ENCODE peak calls at places on chromosome 17, in five cellular contexts. Z is A549, E is IMR-90, M is K562, T is GM12878. U is an unnamed sample.

GRCh38 chr17:29145289-29146058 is 34.7 kb downstream of the MYO18A start:
- DNase-seq in Z (peak), E (peak), M (peak), T (no peak), U (peak)

GRCh38 chr17:4789951-4790704 is 1.4 kb downstream of the GLTPD2 start:
- DNase-seq in Z (peak), E (peak), M (peak), T (no peak), U (peak)

GRCh38 chr17:876272-876671 is 94.1 kb downstream of the MRM3 start:
- DNase-seq in Z (no peak), E (no peak), M (no peak), T (no peak), U (no peak)

GRCh38 chr17:57090560-57091185 is 5.6 kb downstream of the AKAP1 start:
- DNase-seq in Z (no peak), E (peak), M (no peak), T (no peak), U (no peak)

GRCh38 chr17:149897-150575 is 12.7 kb downstream of the SCGB1C2 start:
- DNase-seq in Z (no peak), E (no peak), M (no peak), T (no peak), U (no peak)

GRCh38 chr17:64326420-64327054 is 63.5 kb upstream of the TEX2 start:
- DNase-seq in Z (no peak), E (no peak), M (no peak), T (no peak), U (no peak)

GRCh38 chr17:75152971-75153853 is 1.1 kb downstream of the JPT1 start:
- DNase-seq in Z (peak), E (peak), M (peak), T (no peak), U (peak)

GRCh38 chr17:29784661-29785060 is 145.4 kb downstream of the SSH2 start:
- DNase-seq in Z (peak), E (peak), M (no peak), T (no peak), U (no peak)

GRCh38 chr17:47953945-47954344 is 3.7 kb downstream of the PRR15L start:
- DNase-seq in Z (no peak), E (no peak), M (no peak), T (no peak), U (no peak)

GRCh38 chr17:52606098-52606497 is 447.6 kb upstream of the CA10 start:
- DNase-seq in Z (no peak), E (no peak), M (no peak), T (no peak), U (no peak)

GRCh38 chr17:37239690-37240344 is 136.0 kb upstream of the C17orf78 start:
- DNase-seq in Z (peak), E (peak), M (peak), T (no peak), U (peak)

GRCh38 chr17:61770752-61771533 is 92.4 kb downstream of the BRIP1 start:
- DNase-seq in Z (no peak), E (peak), M (no peak), T (no peak), U (no peak)

GRCh38 chr17:58156839-58157803 is 8.9 kb downstream of the OR4D1 start:
- DNase-seq in Z (peak), E (no peak), M (peak), T (no peak), U (peak)

GRCh38 chr17:72136692-72137550 is 16.1 kb downstream of the SOX9 start:
- DNase-seq in Z (peak), E (peak), M (no peak), T (no peak), U (no peak)

GRCh38 chr17:65554568-65555223 is 6.8 kb downstream of the AXIN2 start:
- DNase-seq in Z (no peak), E (peak), M (no peak), T (no peak), U (no peak)

GRCh38 chr17:333626-334396 is 18.8 kb downstream of the RPH3AL start:
- DNase-seq in Z (no peak), E (peak), M (peak), T (no peak), U (peak)

GRCh38 chr17:6779411-6779810 is 3.4 kb downstream of the FBXO39 start:
- DNase-seq in Z (no peak), E (no peak), M (no peak), T (no peak), U (no peak)

GRCh38 chr17:20223808-20224328 is 214.7 kb downstream of the SPECC1 start:
- DNase-seq in Z (no peak), E (peak), M (no peak), T (no peak), U (no peak)

GRCh38 chr17:40646791-40647548 is 648 bp downstream of the SMARCE1 start:
- DNase-seq in Z (peak), E (peak), M (peak), T (no peak), U (no peak)

GRCh38 chr17:59753522-59754467 is 46.3 kb downstream of the VMP1 start:
- DNase-seq in Z (peak), E (peak), M (peak), T (peak), U (peak)

GRCh38 chr17:3471599-3471998 is at the start of gene SPATA22:
- DNase-seq in Z (no peak), E (no peak), M (no peak), T (no peak), U (no peak)

GRCh38 chr17:76368545-76368944 is 14.8 kb upstream of the PRPSAP1 start:
- DNase-seq in Z (no peak), E (peak), M (no peak), T (no peak), U (peak)

GRCh38 chr17:70365098-70365583 is 195.8 kb downstream of the KCNJ2 start:
- DNase-seq in Z (no peak), E (peak), M (no peak), T (peak), U (no peak)

GRCh38 chr17:60311186-60311585 is 80.7 kb downstream of the USP32 start:
- DNase-seq in Z (no peak), E (peak), M (no peak), T (no peak), U (no peak)

GRCh38 chr17:81002409-81003361 is 11.0 kb downstream of the CHMP6 start:
- DNase-seq in Z (no peak), E (peak), M (peak), T (no peak), U (peak)

GRCh38 chr17:44280383-44280782 is 12.4 kb upstream of the SLC4A1 start:
- DNase-seq in Z (no peak), E (no peak), M (no peak), T (no peak), U (no peak)

GRCh38 chr17:44283374-44284023 is 15.6 kb upstream of the SLC4A1 start:
- DNase-seq in Z (no peak), E (no peak), M (no peak), T (no peak), U (no peak)

GRCh38 chr17:44278006-44278405 is 10.1 kb upstream of the SLC4A1 start:
- DNase-seq in Z (no peak), E (peak), M (no peak), T (no peak), U (no peak)

GRCh38 chr17:44281570-44281969 is 13.6 kb upstream of the SLC4A1 start:
- DNase-seq in Z (no peak), E (no peak), M (peak), T (no peak), U (no peak)

GRCh38 chr17:44279586-44280344 is 11.8 kb upstream of the SLC4A1 start:
- DNase-seq in Z (no peak), E (peak), M (peak), T (peak), U (no peak)
- TF ChIP-seq RCOR1 in Z (no peak), E (peak), M (peak), T (no peak), U (no peak)

GRCh38 chr17:14582996-14583395 is 282.1 kb downstream of the HS3ST3B1 start:
- DNase-seq in Z (no peak), E (no peak), M (no peak), T (no peak), U (no peak)

GRCh38 chr17:14580494-14580893 is 279.6 kb downstream of the HS3ST3B1 start:
- DNase-seq in Z (no peak), E (peak), M (no peak), T (no peak), U (no peak)

GRCh38 chr17:14579716-14580115 is 278.8 kb downstream of the HS3ST3B1 start:
- DNase-seq in Z (no peak), E (no peak), M (no peak), T (no peak), U (no peak)

GRCh38 chr17:14575349-14575966 is 274.6 kb downstream of the HS3ST3B1 start:
- DNase-seq in Z (no peak), E (peak), M (no peak), T (no peak), U (no peak)

GRCh38 chr17:14581181-14581830 is 280.4 kb downstream of the HS3ST3B1 start:
- DNase-seq in Z (no peak), E (no peak), M (no peak), T (no peak), U (no peak)
- TF ChIP-seq RCOR1 in Z (no peak), E (no peak), M (no peak), T (no peak), U (no peak)

DNA sequence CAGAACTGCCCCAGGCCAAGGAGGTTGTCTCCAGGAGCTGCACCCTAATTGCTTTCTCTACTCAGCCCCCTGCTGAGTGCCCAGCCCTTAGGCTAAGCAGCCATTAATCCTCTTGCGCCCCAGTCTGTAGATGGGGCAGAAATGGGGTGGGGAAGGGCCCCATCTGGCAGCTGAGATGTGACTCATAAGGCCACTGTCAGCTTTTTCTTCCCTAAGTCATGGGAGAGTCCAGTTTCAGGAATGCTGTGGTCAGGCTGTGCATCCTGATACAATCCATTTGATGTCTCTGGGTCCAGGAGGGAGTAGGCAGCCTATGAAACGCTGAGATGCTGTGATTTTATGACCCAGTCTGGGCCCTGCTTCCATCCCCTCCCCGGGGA is 12.3 kb downstream of the PLXDC1 start:
- DNase-seq in Z (peak), E (peak), M (no peak), T (no peak), U (no peak)
- TF ChIP-seq RCOR1 in Z (no peak), E (peak), M (no peak), T (no peak), U (no peak)

GRCh38 chr17:77959926-77960521 is 1.5 kb downstream of the TNRC6C start:
- DNase-seq in Z (no peak), E (peak), M (peak), T (no peak), U (peak)

GRCh38 chr17:77957869-77958715 is at the start of gene TNRC6C:
- DNase-seq in Z (peak), E (peak), M (peak), T (peak), U (peak)

GRCh38 chr17:77958716-77959215 is 263 bp downstream of the TNRC6C start:
- DNase-seq in Z (peak), E (no peak), M (no peak), T (no peak), U (no peak)

GRCh38 chr17:77959216-77959925 is 868 bp downstream of the TNRC6C start:
- DNase-seq in Z (peak), E (peak), M (peak), T (no peak), U (peak)

GRCh38 chr17:77957215-77957868 is 1.2 kb upstream of the TNRC6C start:
- DNase-seq in Z (peak), E (peak), M (no peak), T (peak), U (no peak)
- TF ChIP-seq RCOR1 in Z (no peak), E (no peak), M (no peak), T (no peak), U (no peak)

GRCh38 chr17:55577687-55578086 is 66.4 kb upstream of the SMIM36 start:
- DNase-seq in Z (no peak), E (peak), M (no peak), T (no peak), U (no peak)
- TF ChIP-seq RCOR1 in Z (no peak), E (no peak), M (no peak), T (no peak), U (no peak)

U was measured in SK-N-SH.